ENCODE peak calls at places on chromosomes 16 and 17, in nine cellular contexts. Y is lung, C is upper lobe of right lung, L is stomach, Q is psoas muscle, V is left ventricle myocardium inferior, N is endodermal cell, T is A549, K is body of pancreas. A is an unnamed sample.

GRCh38 chr16:69396187-69397061 is 10.6 kb upstream of the TERF2 start:
- DNase-seq in V (no peak), N (peak; percentile 86), Y (peak; percentile 81), L (peak; percentile 78), Q (no peak), K (peak; percentile 86), C (no peak), T (peak; percentile 59), A (peak; percentile 89)

GRCh38 chr17:51166987-51167931 is 1.0 kb downstream of the NME2 start:
- DNase-seq in L (peak; percentile 53), V (peak; percentile 43), K (peak; percentile 59), Y (peak; percentile 40), C (peak; percentile 83), T (peak; percentile 95), N (peak; percentile 90), Q (peak; percentile 75), A (peak; percentile 58)

GRCh38 chr17:8073627-8074485 is 13.7 kb downstream of the ALOX12B start:
- DNase-seq in V (peak; percentile 57), Y (peak; percentile 74), N (peak; percentile 97), K (peak; percentile 76), T (peak; percentile 91), C (peak; percentile 91), Q (peak; percentile 87), L (peak; percentile 81), A (peak; percentile 63)

GRCh38 chr17:2902546-2902945 is 106.3 kb downstream of the RAP1GAP2 start:
- DNase-seq in N (no peak), L (no peak), T (no peak), Q (no peak), C (no peak), Y (no peak), V (no peak), K (no peak), A (no peak)

GRCh38 chr17:79832211-79833109 is 6.8 kb downstream of the CBX4 start:
- DNase-seq in Y (no peak), N (peak; percentile 86), K (peak; percentile 37), T (no peak), L (peak; percentile 55), Q (no peak), C (peak; percentile 77), V (peak; percentile 38), A (no peak)

GRCh38 chr16:17529982-17530760 is 59.4 kb upstream of the XYLT1 start:
- DNase-seq in N (no peak), C (no peak), Y (no peak), L (no peak), K (no peak), Q (no peak), T (no peak), V (no peak), A (no peak)

GRCh38 chr17:37736428-37736827 is 8.4 kb downstream of the HNF1B start:
- DNase-seq in K (no peak), N (no peak), C (no peak), Y (no peak), T (no peak), V (no peak), Q (no peak), L (no peak), A (no peak)

GRCh38 chr16:12899529-12900168 is 1.7 kb upstream of the SHISA9 start:
- DNase-seq in N (peak; percentile 48), Y (no peak), C (no peak), K (no peak), V (no peak), L (peak; percentile 29), Q (no peak), T (no peak), A (no peak)

GRCh38 chr16:81384006-81384405 is 60.6 kb upstream of the CMIP start:
- DNase-seq in T (no peak), L (no peak), K (no peak), V (no peak), N (no peak), Y (no peak), Q (no peak), C (no peak), A (no peak)

GRCh38 chr17:28720247-28720996 is 637 bp downstream of the RPL23A start:
- DNase-seq in N (no peak), L (no peak), Q (no peak), K (no peak), C (no peak), T (no peak), Y (no peak), V (no peak), A (no peak)

GRCh38 chr17:29138184-29138955 is 41.8 kb downstream of the MYO18A start:
- DNase-seq in K (no peak), Q (peak; percentile 77), C (no peak), V (no peak), Y (no peak), L (no peak), N (peak; percentile 44), T (no peak), A (no peak)

GRCh38 chr17:30526401-30526800 is 49.2 kb downstream of the GOSR1 start:
- DNase-seq in K (no peak), C (no peak), N (no peak), Y (no peak), L (no peak), V (no peak), Q (no peak), T (no peak), A (no peak)

GRCh38 chr17:51540151-51540550 is 279.8 kb downstream of the UTP18 start:
- DNase-seq in C (no peak), K (no peak), L (no peak), Q (no peak), V (no peak), N (no peak), T (no peak), Y (no peak), A (no peak)

GRCh38 chr16:69410285-69410990 is 14.0 kb upstream of the CYB5B start:
- DNase-seq in K (no peak), L (no peak), C (no peak), V (no peak), Y (no peak), T (peak; percentile 33), Q (no peak), N (no peak), A (no peak)

GRCh38 chr16:88282221-88283041 is 100.3 kb upstream of the ZNF469 start:
- DNase-seq in K (no peak), T (no peak), N (no peak), L (no peak), C (no peak), Y (no peak), Q (peak; percentile 24), V (peak; percentile 9), A (no peak)

GRCh38 chr16:57042157-57043111 is 49.9 kb upstream of the CPNE2 start:
- DNase-seq in V (no peak), Q (no peak), C (no peak), L (no peak), N (no peak), Y (no peak), T (no peak), K (no peak), A (no peak)
- H3K4me1 ChIP-seq in V (peaks cover 29% of the 10 kb centered on the region), Q (no peaks in the 10 kb centered on the region), C (peaks cover 24% of the 10 kb centered on the region), L (no peaks in the 10 kb centered on the region), N (no peaks in the 10 kb centered on the region), Y (peaks cover 8% of the 10 kb centered on the region), T (no peaks in the 10 kb centered on the region), K (peaks cover 6% of the 10 kb centered on the region), A (peaks cover 5% of the 10 kb centered on the region)

GRCh38 chr16:321532-321931 is 31.0 kb downstream of the AXIN1 start:
- DNase-seq in L (no peak), Y (no peak), C (no peak), Q (no peak), N (no peak), K (no peak), V (no peak), T (no peak), A (no peak)

GRCh38 chr16:322476-323143 is 29.9 kb downstream of the AXIN1 start:
- DNase-seq in V (no peak), C (no peak), N (no peak), L (no peak), T (no peak), K (no peak), Y (no peak), Q (no peak), A (no peak)

GRCh38 chr16:317583-317982 is 34.6 kb downstream of the PDIA2 start:
- DNase-seq in L (no peak), V (no peak), T (no peak), C (no peak), K (no peak), N (no peak), Q (no peak), Y (no peak), A (no peak)

GRCh38 chr16:318628-319027 is 33.9 kb downstream of the AXIN1 start:
- DNase-seq in V (no peak), C (no peak), Y (no peak), Q (no peak), N (peak; percentile 93), K (no peak), L (no peak), T (peak; percentile 33), A (no peak)

GRCh38 chr16:320206-320605 is 32.3 kb downstream of the AXIN1 start:
- DNase-seq in C (no peak), Q (no peak), K (no peak), V (no peak), T (no peak), N (no peak), L (no peak), Y (no peak), A (no peak)
- H3K9me3 ChIP-seq in C (no peaks in the 10 kb centered on the region), Q (no peaks in the 10 kb centered on the region), K (no peaks in the 10 kb centered on the region), V (no peaks in the 10 kb centered on the region), T (no peaks in the 10 kb centered on the region), N (no peaks in the 10 kb centered on the region), L (no peaks in the 10 kb centered on the region), Y (no peaks in the 10 kb centered on the region), A (no peaks in the 10 kb centered on the region)

GRCh38 chr17:76528156-76528527 is 9.4 kb downstream of the CYGB start:
- DNase-seq in V (peak; percentile 35), L (no peak), N (no peak), Y (no peak), C (no peak), Q (no peak), T (no peak), K (no peak), A (no peak)

GRCh38 chr17:76529643-76530488 is 7.6 kb downstream of the CYGB start:
- DNase-seq in L (peak; percentile 66), K (peak; percentile 44), N (peak; percentile 79), Q (peak; percentile 94), V (peak; percentile 95), C (peak; percentile 87), Y (peak; percentile 72), T (no peak), A (peak; percentile 82)

GRCh38 chr17:76529224-76529642 is 8.3 kb downstream of the CYGB start:
- DNase-seq in V (peak; percentile 87), K (no peak), T (no peak), Q (peak; percentile 92), C (peak; percentile 86), Y (peak; percentile 58), N (no peak), L (peak; percentile 48), A (peak; percentile 86)

GRCh38 chr17:76527430-76528111 is 9.9 kb downstream of the CYGB start:
- DNase-seq in N (peak; percentile 94), Y (peak; percentile 57), L (peak; percentile 60), K (no peak), C (peak; percentile 78), V (peak; percentile 73), T (no peak), Q (peak; percentile 85), A (peak; percentile 64)

GRCh38 chr17:76528528-76529223 is 8.8 kb downstream of the CYGB start:
- DNase-seq in C (no peak), N (no peak), T (no peak), L (no peak), Q (peak; percentile 66), Y (no peak), V (peak; percentile 78), K (no peak), A (peak; percentile 57)
- H3K4me1 ChIP-seq in C (peaks cover 62% of the 10 kb centered on the region), N (no peaks in the 10 kb centered on the region), T (peaks cover 24% of the 10 kb centered on the region), L (peaks cover 43% of the 10 kb centered on the region), Q (peaks cover 41% of the 10 kb centered on the region), Y (peaks cover 34% of the 10 kb centered on the region), V (peaks cover 87% of the 10 kb centered on the region), K (peaks cover 18% of the 10 kb centered on the region), A (peaks cover 54% of the 10 kb centered on the region)

GRCh38 chr17:19618015-19618414 is 30.5 kb upstream of the ALDH3A2 start:
- DNase-seq in T (no peak), Q (no peak), L (no peak), C (no peak), V (no peak), N (no peak), K (no peak), Y (no peak), A (no peak)
- H3K9me3 ChIP-seq in T (peaks cover 42% of the 10 kb centered on the region), Q (peaks cover 41% of the 10 kb centered on the region), L (peaks cover 34% of the 10 kb centered on the region), C (peaks cover 33% of the 10 kb centered on the region), V (peaks cover 60% of the 10 kb centered on the region), N (peaks cover 43% of the 10 kb centered on the region), K (no peaks in the 10 kb centered on the region), Y (peaks cover 22% of the 10 kb centered on the region), A (no peaks in the 10 kb centered on the region)